ENCODE peak calls at places on chromosomes 1 and 21, in five cellular contexts. T, A, S, W and D are unnamed samples.
A peak's percentile ranks its signal among the peaks of the same experiment; 100 is the strongest.

GRCh38 chr1:226001852-226002666 is 2.9 kb upstream of the SDE2 start:
- DNase-seq in T (peak; percentile 68), A (no peak), S (peak; percentile 51), W (peak; percentile 82), D (peak; percentile 68)

GRCh38 chr1:154772056-154772455 is 98.0 kb downstream of the KCNN3 start:
- DNase-seq in T (no peak), A (no peak), S (no peak), W (peak; percentile 64), D (no peak)

GRCh38 chr1:212537610-212538009 is 71.0 kb upstream of the ATF3 start:
- DNase-seq in T (no peak), A (no peak), S (no peak), W (no peak), D (no peak)

GRCh38 chr1:119956306-119956705 is 60.0 kb upstream of the ADAM30 start:
- DNase-seq in T (no peak), A (peak; percentile 84), S (no peak), W (no peak), D (no peak)

GRCh38 chr1:204968946-204969345 is 74.1 kb upstream of the CNTN2 start:
- DNase-seq in T (no peak), A (no peak), S (no peak), W (no peak), D (peak; percentile 68)

GRCh38 chr1:156517746-156518145 is 17.2 kb upstream of the MEF2D start:
- DNase-seq in T (no peak), A (no peak), S (no peak), W (no peak), D (no peak)

GRCh38 chr21:36097427-36098230 is 27.8 kb downstream of the CBR1 start:
- DNase-seq in T (no peak), A (peak; percentile 64), S (no peak), W (no peak), D (no peak)

GRCh38 chr21:45091540-45092322 is 17.4 kb downstream of the ADARB1 start:
- DNase-seq in T (no peak), A (no peak), S (no peak), W (no peak), D (no peak)

GRCh38 chr1:228794173-228794572 is 58.9 kb downstream of the RHOU start:
- DNase-seq in T (no peak), A (peak; percentile 22), S (no peak), W (no peak), D (no peak)

GRCh38 chr1:243748706-243749283 is 101.2 kb downstream of the AKT3 start:
- DNase-seq in T (peak; percentile 46), A (peak; percentile 69), S (no peak), W (no peak), D (no peak)

GRCh38 chr1:6260961-6261614 is at the start of gene GPR153:
- DNase-seq in T (peak; percentile 50), A (no peak), S (peak; percentile 30), W (peak; percentile 79), D (peak; percentile 79)

GRCh38 chr1:151898519-151898991 is 10.8 kb downstream of the THEM4 start:
- DNase-seq in T (peak; percentile 35), A (no peak), S (peak; percentile 70), W (no peak), D (no peak)

GRCh38 chr1:59967141-59967697 is 40.6 kb upstream of the CYP2J2 start:
- DNase-seq in T (no peak), A (peak; percentile 64), S (no peak), W (no peak), D (no peak)

GRCh38 chr1:53733975-53734649 is 4.9 kb downstream of the GLIS1 start:
- DNase-seq in T (no peak), A (peak; percentile 87), S (no peak), W (no peak), D (no peak)

GRCh38 chr1:71101839-71102376 is 21.1 kb upstream of the ZRANB2 start:
- DNase-seq in T (no peak), A (no peak), S (no peak), W (no peak), D (no peak)

GRCh38 chr1:101389547-101389929 is 152.7 kb downstream of the S1PR1 start:
- DNase-seq in T (no peak), A (no peak), S (no peak), W (no peak), D (no peak)

GRCh38 chr1:157978547-157979403 is 14.7 kb upstream of the KIRREL1 start:
- DNase-seq in T (peak; percentile 47), A (no peak), S (no peak), W (no peak), D (peak; percentile 71)

GRCh38 chr1:180923024-180923841 is 10.5 kb downstream of the KIAA1614 start:
- DNase-seq in T (no peak), A (peak; percentile 25), S (no peak), W (no peak), D (no peak)

GRCh38 chr1:89425056-89425455 is 61.2 kb downstream of the GBP6 start:
- DNase-seq in T (peak; percentile 24), A (no peak), S (no peak), W (no peak), D (no peak)

GRCh38 chr21:44982558-44983244 is 42.9 kb downstream of the SLX9 start:
- DNase-seq in T (no peak), A (peak; percentile 60), S (no peak), W (peak; percentile 61), D (peak; percentile 91)

GRCh38 chr1:162861101-162861500 is at the start of gene CCDC190:
- DNase-seq in T (no peak), A (peak; percentile 49), S (no peak), W (no peak), D (peak; percentile 37)

GRCh38 chr1:3809680-3810079 is 13.4 kb upstream of the LRRC47 start:
- DNase-seq in T (no peak), A (no peak), S (no peak), W (peak; percentile 26), D (no peak)

GRCh38 chr1:19220991-19221390 is 10.9 kb upstream of the UBR4 start:
- DNase-seq in T (no peak), A (no peak), S (no peak), W (peak; percentile 72), D (no peak)

GRCh38 chr1:207844374-207844773 is 66.6 kb downstream of the CD34 start:
- DNase-seq in T (no peak), A (no peak), S (no peak), W (no peak), D (no peak)

GRCh38 chr1:244865028-244865371 is 657 bp upstream of the HNRNPU start:
- DNase-seq in T (peak; percentile 67), A (no peak), S (peak; percentile 44), W (peak; percentile 71), D (peak; percentile 75)

GRCh38 chr1:167274061-167274460 is 53.4 kb downstream of the POU2F1 start:
- DNase-seq in T (no peak), A (no peak), S (no peak), W (no peak), D (no peak)

GRCh38 chr1:189269011-189269410 is 1208.7 kb downstream of the BRINP3 start:
- DNase-seq in T (no peak), A (peak; percentile 26), S (no peak), W (no peak), D (no peak)

GRCh38 chr1:95547000-95547399 is 313.0 kb downstream of the RWDD3 start:
- DNase-seq in T (no peak), A (no peak), S (no peak), W (no peak), D (no peak)

GRCh38 chr1:22076346-22076745 is 23.8 kb downstream of the CDC42 start:
- DNase-seq in T (no peak), A (no peak), S (no peak), W (no peak), D (no peak)

GRCh38 chr1:22075718-22076117 is 23.2 kb downstream of the CDC42 start:
- DNase-seq in T (no peak), A (no peak), S (no peak), W (no peak), D (no peak)

GRCh38 chr1:22074803-22075202 is 22.3 kb downstream of the CDC42 start:
- DNase-seq in T (no peak), A (no peak), S (no peak), W (no peak), D (no peak)

GRCh38 chr1:22071511-22071910 is 19.0 kb downstream of the CDC42 start:
- DNase-seq in T (no peak), A (no peak), S (no peak), W (no peak), D (no peak)
- H3K4me1 ChIP-seq in T (peaks cover 53% of the 10 kb centered on the region), A (no peaks in the 10 kb centered on the region), S (peaks cover 76% of the 10 kb centered on the region), W (no peaks in the 10 kb centered on the region), D (peaks cover 23% of the 10 kb centered on the region)

DNA sequence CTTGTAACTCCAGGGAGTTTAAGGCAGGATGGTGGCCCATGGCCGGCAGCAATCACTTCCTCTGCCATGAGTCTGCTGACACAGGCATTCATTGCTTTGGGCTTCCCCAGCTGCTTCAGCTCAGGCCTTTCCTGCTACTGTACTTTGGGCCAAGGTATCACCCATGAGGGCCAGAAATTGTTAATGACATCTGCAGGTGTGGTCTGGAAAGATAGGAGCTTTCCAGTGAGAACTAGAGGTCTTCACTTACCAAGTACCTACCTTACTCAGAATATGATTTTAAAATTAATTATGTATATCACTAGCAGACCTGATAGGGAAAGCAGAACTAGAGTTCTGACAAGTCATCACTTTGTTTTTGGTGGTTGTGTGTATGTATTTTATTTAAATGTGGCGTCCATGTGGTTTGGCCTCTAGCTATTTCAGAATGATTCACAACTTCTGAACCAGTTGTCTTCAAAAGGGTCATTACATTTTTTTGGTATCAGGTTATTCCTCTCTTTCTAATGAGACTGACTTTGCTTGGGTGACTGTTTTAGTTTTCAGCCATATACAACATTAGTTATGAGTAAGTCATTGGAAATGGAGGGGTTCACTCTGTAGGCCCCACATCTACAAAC is 2.7 kb downstream of the RGL1 start:
- DNase-seq in T (peak; percentile 26), A (peak; percentile 85), S (no peak), W (peak; percentile 74), D (peak; percentile 53)
- H3K4me1 ChIP-seq in T (no peaks in the 10 kb centered on the region), A (peaks cover 39% of the 10 kb centered on the region), S (peaks cover 4% of the 10 kb centered on the region), W (no peaks in the 10 kb centered on the region), D (peaks cover 11% of the 10 kb centered on the region)

DNA sequence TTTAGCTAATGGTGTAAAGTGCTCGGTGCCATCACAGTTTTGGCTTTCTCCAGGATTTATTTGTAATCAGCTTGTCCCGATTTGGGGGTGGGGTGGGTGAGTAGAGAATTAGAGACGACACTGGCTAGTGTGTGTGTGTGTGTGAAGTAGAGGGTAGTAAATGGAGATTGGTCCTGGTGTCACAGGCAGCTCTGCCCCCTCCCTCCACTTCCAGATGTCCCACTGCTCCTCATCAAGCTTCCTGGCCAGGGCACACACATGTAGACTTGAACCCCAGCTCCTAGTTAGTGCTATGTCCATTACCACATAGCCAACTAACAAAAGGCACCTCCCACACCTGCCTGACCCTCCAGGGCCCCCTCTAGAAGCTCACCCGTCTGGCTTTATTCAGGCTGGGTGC is 3.2 kb downstream of the TRNP1 start:
- DNase-seq in T (no peak), A (no peak), S (no peak), W (no peak), D (no peak)
- H3K4me1 ChIP-seq in T (peaks cover 15% of the 10 kb centered on the region), A (peaks cover 63% of the 10 kb centered on the region), S (peaks cover 12% of the 10 kb centered on the region), W (no peaks in the 10 kb centered on the region), D (peaks cover 15% of the 10 kb centered on the region)

GRCh38 chr1:233780049-233780448 is 124.4 kb upstream of the SLC35F3 start:
- DNase-seq in T (no peak), A (no peak), S (no peak), W (no peak), D (no peak)

GRCh38 chr1:233782932-233783586 is 121.4 kb upstream of the SLC35F3 start:
- DNase-seq in T (no peak), A (no peak), S (no peak), W (no peak), D (no peak)

DNA sequence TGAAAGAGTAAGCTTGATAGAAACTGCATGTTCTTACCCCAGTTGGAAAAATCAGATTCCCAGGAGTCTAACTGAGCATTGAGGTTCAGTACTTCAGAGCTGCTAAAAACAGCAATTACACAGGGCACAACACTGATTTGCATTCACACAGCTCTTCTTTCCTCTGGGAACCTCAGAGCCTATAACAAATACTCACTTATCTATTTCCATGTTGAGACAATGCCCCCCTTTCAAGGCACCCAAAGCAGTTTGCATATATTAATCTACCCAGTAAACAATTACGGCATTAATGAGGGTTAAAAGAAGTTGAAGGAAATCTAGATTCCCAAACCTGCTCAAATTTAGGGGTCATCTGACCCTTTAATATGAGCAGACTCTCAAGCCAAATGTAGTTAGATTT is 126.9 kb upstream of the SLC35F3 start:
- DNase-seq in T (no peak), A (no peak), S (no peak), W (no peak), D (no peak)
- H3K4me1 ChIP-seq in T (no peaks in the 10 kb centered on the region), A (no peaks in the 10 kb centered on the region), S (no peaks in the 10 kb centered on the region), W (no peaks in the 10 kb centered on the region), D (no peaks in the 10 kb centered on the region)